ENCODE peak calls at places on chromosome 5, in four cellular contexts. One of them, this sample, is unnamed.

GRCh38 chr5:122788371-122788770 is 13.5 kb downstream of the SNX2 start:
- DNase-seq in kidney epithelial cell: no peak
- DNase-seq in mucosa of descending colon: no peak
- DNase-seq in dorsolateral prefrontal cortex: no peak
- DNase-seq in this sample: no peak

GRCh38 chr5:107425541-107426031 is 245.2 kb downstream of the EFNA5 start:
- DNase-seq in kidney epithelial cell: peak
- DNase-seq in mucosa of descending colon: no peak
- DNase-seq in dorsolateral prefrontal cortex: no peak
- DNase-seq in this sample: no peak

GRCh38 chr5:101437341-101437740 is 534.3 kb upstream of the ST8SIA4 start:
- DNase-seq in kidney epithelial cell: no peak
- DNase-seq in mucosa of descending colon: no peak
- DNase-seq in dorsolateral prefrontal cortex: no peak
- DNase-seq in this sample: no peak

GRCh38 chr5:58462154-58462553 is 2.3 kb upstream of the PLK2 start:
- DNase-seq in kidney epithelial cell: no peak
- DNase-seq in mucosa of descending colon: peak
- DNase-seq in dorsolateral prefrontal cortex: no peak
- DNase-seq in this sample: no peak

GRCh38 chr5:82167372-82167771 is 110.8 kb downstream of the RPS23 start:
- DNase-seq in kidney epithelial cell: no peak
- DNase-seq in mucosa of descending colon: no peak
- DNase-seq in dorsolateral prefrontal cortex: no peak
- DNase-seq in this sample: no peak

GRCh38 chr5:103347729-103348128 is 89.2 kb downstream of the MACIR start:
- DNase-seq in kidney epithelial cell: no peak
- DNase-seq in mucosa of descending colon: no peak
- DNase-seq in dorsolateral prefrontal cortex: no peak
- DNase-seq in this sample: no peak

GRCh38 chr5:169202969-169203368 is 98.0 kb downstream of the SLIT3 start:
- DNase-seq in kidney epithelial cell: no peak
- DNase-seq in mucosa of descending colon: no peak
- DNase-seq in dorsolateral prefrontal cortex: no peak
- DNase-seq in this sample: no peak

GRCh38 chr5:33890147-33890546 is 1.6 kb downstream of the ADAMTS12 start:
- DNase-seq in kidney epithelial cell: no peak
- DNase-seq in mucosa of descending colon: no peak
- DNase-seq in dorsolateral prefrontal cortex: no peak
- DNase-seq in this sample: no peak

GRCh38 chr5:146137967-146138403 is 32.6 kb upstream of the PLAC8L1 start:
- DNase-seq in kidney epithelial cell: no peak
- DNase-seq in mucosa of descending colon: peak
- DNase-seq in dorsolateral prefrontal cortex: no peak
- DNase-seq in this sample: no peak

GRCh38 chr5:57503433-57503832 is 20.8 kb upstream of the ACTBL2 start:
- DNase-seq in kidney epithelial cell: no peak
- DNase-seq in mucosa of descending colon: no peak
- DNase-seq in dorsolateral prefrontal cortex: no peak
- DNase-seq in this sample: no peak

GRCh38 chr5:83720805-83721431 is at the start of gene HAPLN1:
- DNase-seq in kidney epithelial cell: no peak
- DNase-seq in mucosa of descending colon: peak
- DNase-seq in dorsolateral prefrontal cortex: no peak
- DNase-seq in this sample: no peak

GRCh38 chr5:10789021-10789420 is 28.0 kb upstream of the DAP start:
- DNase-seq in kidney epithelial cell: peak
- DNase-seq in mucosa of descending colon: peak
- DNase-seq in dorsolateral prefrontal cortex: no peak
- DNase-seq in this sample: no peak

GRCh38 chr5:43215073-43215631 is 23.1 kb downstream of the NIM1K start:
- DNase-seq in kidney epithelial cell: no peak
- DNase-seq in mucosa of descending colon: no peak
- DNase-seq in dorsolateral prefrontal cortex: no peak
- DNase-seq in this sample: no peak

GRCh38 chr5:56414056-56414455 is 180.9 kb upstream of the ANKRD55 start:
- DNase-seq in kidney epithelial cell: no peak
- DNase-seq in mucosa of descending colon: no peak
- DNase-seq in dorsolateral prefrontal cortex: no peak
- DNase-seq in this sample: no peak

GRCh38 chr5:99721487-99721886 is 792.7 kb upstream of the CHD1 start:
- DNase-seq in kidney epithelial cell: no peak
- DNase-seq in mucosa of descending colon: no peak
- DNase-seq in dorsolateral prefrontal cortex: no peak
- DNase-seq in this sample: no peak

GRCh38 chr5:100860407-100860806 is 42.7 kb downstream of the ST8SIA4 start:
- DNase-seq in kidney epithelial cell: no peak
- DNase-seq in mucosa of descending colon: no peak
- DNase-seq in dorsolateral prefrontal cortex: no peak
- DNase-seq in this sample: no peak

GRCh38 chr5:173302546-173303155 is 25.6 kb downstream of the STC2 start:
- DNase-seq in kidney epithelial cell: peak
- DNase-seq in mucosa of descending colon: no peak
- DNase-seq in dorsolateral prefrontal cortex: no peak
- DNase-seq in this sample: no peak

GRCh38 chr5:31854181-31854624 is 215.3 kb downstream of the PDZD2 start:
- DNase-seq in kidney epithelial cell: peak
- DNase-seq in mucosa of descending colon: peak
- DNase-seq in dorsolateral prefrontal cortex: no peak
- DNase-seq in this sample: no peak

GRCh38 chr5:43780586-43780985 is 177.6 kb downstream of the NNT start:
- DNase-seq in kidney epithelial cell: no peak
- DNase-seq in mucosa of descending colon: no peak
- DNase-seq in dorsolateral prefrontal cortex: no peak
- DNase-seq in this sample: no peak

GRCh38 chr5:174520420-174521396 is 203.7 kb upstream of the MSX2 start:
- DNase-seq in kidney epithelial cell: no peak
- DNase-seq in mucosa of descending colon: no peak
- DNase-seq in dorsolateral prefrontal cortex: no peak
- DNase-seq in this sample: no peak

GRCh38 chr5:95846554-95847260 is 24.2 kb upstream of the GLRX start:
- DNase-seq in kidney epithelial cell: no peak
- DNase-seq in mucosa of descending colon: peak
- DNase-seq in dorsolateral prefrontal cortex: peak
- DNase-seq in this sample: peak

GRCh38 chr5:132489051-132489770 is 1.4 kb downstream of the IRF1 start:
- DNase-seq in kidney epithelial cell: no peak
- DNase-seq in mucosa of descending colon: peak
- DNase-seq in dorsolateral prefrontal cortex: no peak
- DNase-seq in this sample: peak

GRCh38 chr5:120778491-120779293 is 314.6 kb downstream of the PRR16 start:
- DNase-seq in kidney epithelial cell: peak
- DNase-seq in mucosa of descending colon: no peak
- DNase-seq in dorsolateral prefrontal cortex: no peak
- DNase-seq in this sample: no peak

GRCh38 chr5:116947691-116948528 is 373.3 kb upstream of the SEMA6A start:
- DNase-seq in kidney epithelial cell: peak
- DNase-seq in mucosa of descending colon: peak
- DNase-seq in dorsolateral prefrontal cortex: no peak
- DNase-seq in this sample: peak

GRCh38 chr5:73436535-73437125 is 11.9 kb downstream of the FOXD1 start:
- DNase-seq in kidney epithelial cell: no peak
- DNase-seq in mucosa of descending colon: no peak
- DNase-seq in dorsolateral prefrontal cortex: no peak
- DNase-seq in this sample: no peak

GRCh38 chr5:73437126-73438047 is 11.2 kb downstream of the FOXD1 start:
- DNase-seq in kidney epithelial cell: peak
- DNase-seq in mucosa of descending colon: peak
- DNase-seq in dorsolateral prefrontal cortex: no peak
- DNase-seq in this sample: no peak

GRCh38 chr5:73440262-73440661 is 8.3 kb downstream of the FOXD1 start:
- DNase-seq in kidney epithelial cell: no peak
- DNase-seq in mucosa of descending colon: no peak
- DNase-seq in dorsolateral prefrontal cortex: no peak
- DNase-seq in this sample: no peak

GRCh38 chr5:73438897-73439470 is 9.6 kb downstream of the FOXD1 start:
- DNase-seq in kidney epithelial cell: no peak
- DNase-seq in mucosa of descending colon: no peak
- DNase-seq in dorsolateral prefrontal cortex: no peak
- DNase-seq in this sample: no peak

GRCh38 chr5:73438048-73438896 is 10.3 kb downstream of the FOXD1 start:
- DNase-seq in kidney epithelial cell: no peak
- DNase-seq in mucosa of descending colon: no peak
- DNase-seq in dorsolateral prefrontal cortex: no peak
- DNase-seq in this sample: no peak
- H3K4me3 ChIP-seq in kidney epithelial cell: peak
- H3K4me3 ChIP-seq in mucosa of descending colon: no peak
- H3K4me3 ChIP-seq in dorsolateral prefrontal cortex: no peak
- H3K4me3 ChIP-seq in this sample: no peak

GRCh38 chr5:178544166-178544834 is 45.9 kb downstream of the COL23A1 start:
- DNase-seq in kidney epithelial cell: no peak
- DNase-seq in mucosa of descending colon: no peak
- DNase-seq in dorsolateral prefrontal cortex: no peak
- DNase-seq in this sample: no peak

GRCh38 chr5:178545156-178545555 is 45.0 kb downstream of the COL23A1 start:
- DNase-seq in kidney epithelial cell: no peak
- DNase-seq in mucosa of descending colon: no peak
- DNase-seq in dorsolateral prefrontal cortex: no peak
- DNase-seq in this sample: no peak

GRCh38 chr5:178540526-178540925 is 49.7 kb downstream of the COL23A1 start:
- DNase-seq in kidney epithelial cell: no peak
- DNase-seq in mucosa of descending colon: no peak
- DNase-seq in dorsolateral prefrontal cortex: no peak
- DNase-seq in this sample: no peak

GRCh38 chr5:178545941-178546674 is 44.1 kb downstream of the COL23A1 start:
- DNase-seq in kidney epithelial cell: no peak
- DNase-seq in mucosa of descending colon: no peak
- DNase-seq in dorsolateral prefrontal cortex: no peak
- DNase-seq in this sample: peak

DNA sequence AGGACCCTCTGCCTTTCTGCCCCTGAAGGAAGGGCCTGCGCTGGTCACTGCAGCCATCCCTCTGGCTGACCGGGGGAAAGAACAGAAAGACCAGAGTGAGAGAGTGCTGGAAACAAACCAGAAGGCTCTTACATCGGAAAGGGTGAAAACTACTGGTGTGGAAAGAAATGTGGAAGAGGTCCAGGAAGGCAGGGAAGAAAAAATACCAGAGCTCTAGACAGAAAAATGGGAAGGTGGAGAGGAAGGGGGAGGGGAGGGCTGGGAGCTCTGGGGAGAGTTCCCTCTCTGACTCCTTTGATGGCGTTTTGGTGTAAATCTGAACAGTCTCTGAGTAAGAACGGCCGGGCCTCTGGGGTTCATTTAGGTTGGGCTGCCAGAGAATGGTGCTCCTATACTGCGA is 47.7 kb downstream of the COL23A1 start:
- DNase-seq in kidney epithelial cell: peak
- DNase-seq in mucosa of descending colon: no peak
- DNase-seq in dorsolateral prefrontal cortex: no peak
- DNase-seq in this sample: peak
- H3K4me3 ChIP-seq in kidney epithelial cell: no peak
- H3K4me3 ChIP-seq in mucosa of descending colon: no peak
- H3K4me3 ChIP-seq in dorsolateral prefrontal cortex: no peak
- H3K4me3 ChIP-seq in this sample: no peak

GRCh38 chr5:77985247-77985646 is 209.1 kb upstream of the TBCA start:
- DNase-seq in kidney epithelial cell: no peak
- DNase-seq in mucosa of descending colon: no peak
- DNase-seq in dorsolateral prefrontal cortex: no peak
- DNase-seq in this sample: no peak

GRCh38 chr5:77986261-77986660 is 210.1 kb upstream of the TBCA start:
- DNase-seq in kidney epithelial cell: no peak
- DNase-seq in mucosa of descending colon: no peak
- DNase-seq in dorsolateral prefrontal cortex: no peak
- DNase-seq in this sample: no peak

GRCh38 chr5:77990020-77990419 is 213.9 kb upstream of the TBCA start:
- DNase-seq in kidney epithelial cell: no peak
- DNase-seq in mucosa of descending colon: no peak
- DNase-seq in dorsolateral prefrontal cortex: no peak
- DNase-seq in this sample: no peak

GRCh38 chr5:77987331-77987730 is 211.2 kb upstream of the TBCA start:
- DNase-seq in kidney epithelial cell: no peak
- DNase-seq in mucosa of descending colon: no peak
- DNase-seq in dorsolateral prefrontal cortex: no peak
- DNase-seq in this sample: no peak

DNA sequence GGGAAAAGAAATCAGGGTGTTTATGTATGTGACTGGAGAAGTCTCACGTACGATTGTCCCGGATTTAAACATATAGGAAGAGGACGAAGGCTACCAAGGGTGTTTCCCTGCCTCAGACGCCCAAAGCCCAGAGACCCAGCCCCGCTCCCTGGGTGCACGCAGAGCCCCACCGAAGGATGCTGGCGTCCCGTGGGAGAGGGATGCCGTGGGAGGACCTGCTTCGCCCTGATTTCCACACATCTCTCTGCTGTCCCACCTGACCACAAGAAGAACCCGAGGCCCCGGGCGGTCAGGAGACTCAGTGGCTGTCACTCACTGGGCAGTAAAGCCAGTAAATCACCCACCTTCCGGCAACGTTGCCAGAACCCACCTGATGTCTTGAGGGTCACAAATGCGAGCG is 211.8 kb upstream of the TBCA start:
- DNase-seq in kidney epithelial cell: no peak
- DNase-seq in mucosa of descending colon: no peak
- DNase-seq in dorsolateral prefrontal cortex: no peak
- DNase-seq in this sample: no peak
- H3K4me3 ChIP-seq in kidney epithelial cell: no peak
- H3K4me3 ChIP-seq in mucosa of descending colon: no peak
- H3K4me3 ChIP-seq in dorsolateral prefrontal cortex: no peak
- H3K4me3 ChIP-seq in this sample: no peak

DNA sequence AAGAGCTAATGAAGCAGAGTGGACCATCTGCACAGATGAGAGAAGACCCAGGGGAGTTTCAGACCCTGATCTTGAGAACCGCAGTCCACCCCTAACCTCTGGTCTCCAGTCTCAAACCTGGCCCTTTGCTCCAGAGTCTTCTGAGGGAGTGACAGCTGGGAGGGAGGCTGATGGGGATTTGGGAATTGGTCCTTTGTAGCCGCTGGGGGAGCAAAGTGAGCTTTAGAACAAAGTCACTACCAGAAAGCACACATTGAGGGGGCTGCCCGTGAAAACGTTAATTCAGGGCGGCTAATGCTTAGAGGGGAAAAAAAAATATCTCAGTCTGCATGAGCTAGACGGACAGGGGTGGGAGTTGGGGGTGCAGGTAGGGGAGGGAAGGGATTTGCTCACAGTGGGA is 123.2 kb upstream of the RETREG1 start:
- DNase-seq in kidney epithelial cell: no peak
- DNase-seq in mucosa of descending colon: no peak
- DNase-seq in dorsolateral prefrontal cortex: no peak
- DNase-seq in this sample: no peak
- H3K4me3 ChIP-seq in kidney epithelial cell: no peak
- H3K4me3 ChIP-seq in mucosa of descending colon: no peak
- H3K4me3 ChIP-seq in dorsolateral prefrontal cortex: no peak
- H3K4me3 ChIP-seq in this sample: no peak

GRCh38 chr5:124460000-124460399 is 286.4 kb downstream of the ZNF608 start:
- DNase-seq in kidney epithelial cell: no peak
- DNase-seq in mucosa of descending colon: no peak
- DNase-seq in dorsolateral prefrontal cortex: no peak
- DNase-seq in this sample: no peak

GRCh38 chr5:124463840-124464239 is 282.6 kb downstream of the ZNF608 start:
- DNase-seq in kidney epithelial cell: no peak
- DNase-seq in mucosa of descending colon: no peak
- DNase-seq in dorsolateral prefrontal cortex: no peak
- DNase-seq in this sample: no peak

GRCh38 chr5:124461110-124461509 is 285.3 kb downstream of the ZNF608 start:
- DNase-seq in kidney epithelial cell: no peak
- DNase-seq in mucosa of descending colon: no peak
- DNase-seq in dorsolateral prefrontal cortex: no peak
- DNase-seq in this sample: no peak

GRCh38 chr5:124460666-124461065 is 285.8 kb downstream of the ZNF608 start:
- DNase-seq in kidney epithelial cell: no peak
- DNase-seq in mucosa of descending colon: no peak
- DNase-seq in dorsolateral prefrontal cortex: no peak
- DNase-seq in this sample: no peak

GRCh38 chr5:124461857-124462423 is 284.5 kb downstream of the ZNF608 start:
- DNase-seq in kidney epithelial cell: no peak
- DNase-seq in mucosa of descending colon: no peak
- DNase-seq in dorsolateral prefrontal cortex: no peak
- DNase-seq in this sample: no peak
- H3K4me3 ChIP-seq in kidney epithelial cell: no peak
- H3K4me3 ChIP-seq in mucosa of descending colon: no peak
- H3K4me3 ChIP-seq in dorsolateral prefrontal cortex: no peak
- H3K4me3 ChIP-seq in this sample: no peak